ENCODE peak calls at places on chromosomes 13 and 19, in six cellular contexts. F is GM12891, Z is GM12878, U is H1, D is HepG2, M is K562. Y is an unnamed sample.

GRCh38 chr13:59259416-59260000 is 904.2 kb downstream of the DIAPH3 start:
- DNase-seq in F (no peak), Z (no peak), U (no peak), D (no peak), M (no peak), Y (no peak)

GRCh38 chr13:112142401-112142930 is 75.5 kb downstream of the SOX1 start:
- DNase-seq in F (no peak), Z (no peak), U (no peak), D (no peak), M (no peak), Y (no peak)

GRCh38 chr19:40702337-40703012 is 12.0 kb upstream of the NUMBL start:
- DNase-seq in F (no peak), Z (no peak), U (peak), D (peak), M (peak), Y (no peak)

GRCh38 chr19:670609-671075 is 5.5 kb upstream of the FSTL3 start:
- DNase-seq in F (no peak), Z (no peak), U (no peak), D (peak), M (no peak), Y (no peak)

GRCh38 chr19:33978286-33978685 is 181.6 kb downstream of the KCTD15 start:
- DNase-seq in F (no peak), Z (no peak), U (no peak), D (no peak), M (no peak), Y (no peak)

GRCh38 chr13:27783111-27783510 is 9.2 kb upstream of the GSX1 start:
- DNase-seq in F (no peak), Z (no peak), U (no peak), D (peak), M (no peak), Y (no peak)

GRCh38 chr19:50325310-50326100 is 3.7 kb downstream of the KCNC3 start:
- DNase-seq in F (peak), Z (no peak), U (peak), D (peak), M (peak), Y (peak)

GRCh38 chr13:109816112-109816978 is 30.0 kb upstream of the IRS2 start:
- DNase-seq in F (no peak), Z (no peak), U (no peak), D (no peak), M (no peak), Y (no peak)

GRCh38 chr19:12801466-12802266 is at the start of the genes PRDX2 and THSD8:
- DNase-seq in F (peak), Z (no peak), U (peak), D (peak), M (peak), Y (peak)

GRCh38 chr13:44978328-44978727 is 10.9 kb downstream of the NUFIP1 start:
- DNase-seq in F (no peak), Z (no peak), U (no peak), D (no peak), M (no peak), Y (no peak)

GRCh38 chr13:106534844-106535551 is 464 bp downstream of the EFNB2 start:
- DNase-seq in F (no peak), Z (no peak), U (peak), D (no peak), M (no peak), Y (peak)

GRCh38 chr13:48318714-48319457 is 15.3 kb downstream of the RB1 start:
- DNase-seq in F (no peak), Z (no peak), U (no peak), D (no peak), M (no peak), Y (no peak)

GRCh38 chr13:36515466-36515865 is 83.2 kb downstream of the CCNA1 start:
- DNase-seq in F (no peak), Z (no peak), U (no peak), D (no peak), M (no peak), Y (no peak)

GRCh38 chr13:45949161-45949560 is 97.6 kb upstream of the SIAH3 start:
- DNase-seq in F (no peak), Z (no peak), U (no peak), D (no peak), M (no peak), Y (no peak)

GRCh38 chr19:51417107-51417806 is at the start of gene SIGLEC10:
- DNase-seq in F (peak), Z (no peak), U (no peak), D (no peak), M (no peak), Y (peak)

GRCh38 chr19:35055715-35056179 is 14.2 kb downstream of the HPN start:
- DNase-seq in F (no peak), Z (no peak), U (peak), D (no peak), M (no peak), Y (no peak)

GRCh38 chr13:30847697-30848307 is 58.3 kb upstream of the MEDAG start:
- DNase-seq in F (no peak), Z (peak), U (no peak), D (no peak), M (no peak), Y (no peak)

GRCh38 chr19:4866595-4867424 is 657 bp downstream of the PLIN3 start:
- DNase-seq in F (no peak), Z (no peak), U (peak), D (peak), M (peak), Y (peak)

GRCh38 chr13:85148009-85148408 is 651.2 kb downstream of the SLITRK6 start:
- DNase-seq in F (no peak), Z (no peak), U (no peak), D (peak), M (no peak), Y (no peak)

GRCh38 chr13:111875922-111876321 is 191.0 kb upstream of the SOX1 start:
- DNase-seq in F (no peak), Z (no peak), U (peak), D (no peak), M (no peak), Y (no peak)

GRCh38 chr19:35236638-35237400 is 8.3 kb upstream of the FAM187B start:
- DNase-seq in F (no peak), Z (no peak), U (no peak), D (no peak), M (no peak), Y (no peak)

GRCh38 chr19:17658666-17659065 is 29.5 kb downstream of the UNC13A start:
- DNase-seq in F (no peak), Z (no peak), U (no peak), D (no peak), M (no peak), Y (no peak)

GRCh38 chr13:26616126-26616525 is 58.6 kb downstream of the WASF3 start:
- DNase-seq in F (no peak), Z (no peak), U (no peak), D (no peak), M (no peak), Y (no peak)

GRCh38 chr19:7579182-7579581 is 16.5 kb upstream of the CAMSAP3 start:
- DNase-seq in F (no peak), Z (no peak), U (no peak), D (no peak), M (no peak), Y (no peak)

GRCh38 chr13:99055286-99056073 is 77.6 kb upstream of the DOCK9 start:
- DNase-seq in F (no peak), Z (no peak), U (no peak), D (no peak), M (no peak), Y (no peak)

GRCh38 chr19:48487944-48488343 is 18.8 kb downstream of the CYTH2 start:
- DNase-seq in F (no peak), Z (no peak), U (no peak), D (peak), M (no peak), Y (no peak)
- TF ChIP-seq POLR2AphosphoS5 in F (no peak), Z (no peak), U (peak), D (no peak), M (no peak), Y (no peak)

GRCh38 chr19:38268539-38268938 is 4.2 kb downstream of the SPINT2 start:
- DNase-seq in F (no peak), Z (no peak), U (no peak), D (no peak), M (no peak), Y (no peak)

GRCh38 chr19:38265213-38265861 is 964 bp downstream of the SPINT2 start:
- DNase-seq in F (no peak), Z (no peak), U (no peak), D (no peak), M (no peak), Y (no peak)

GRCh38 chr19:38266070-38266469 is 1.7 kb downstream of the SPINT2 start:
- DNase-seq in F (no peak), Z (no peak), U (no peak), D (no peak), M (no peak), Y (no peak)

GRCh38 chr19:38267780-38268430 is 3.5 kb downstream of the SPINT2 start:
- DNase-seq in F (no peak), Z (no peak), U (no peak), D (no peak), M (no peak), Y (no peak)

DNA sequence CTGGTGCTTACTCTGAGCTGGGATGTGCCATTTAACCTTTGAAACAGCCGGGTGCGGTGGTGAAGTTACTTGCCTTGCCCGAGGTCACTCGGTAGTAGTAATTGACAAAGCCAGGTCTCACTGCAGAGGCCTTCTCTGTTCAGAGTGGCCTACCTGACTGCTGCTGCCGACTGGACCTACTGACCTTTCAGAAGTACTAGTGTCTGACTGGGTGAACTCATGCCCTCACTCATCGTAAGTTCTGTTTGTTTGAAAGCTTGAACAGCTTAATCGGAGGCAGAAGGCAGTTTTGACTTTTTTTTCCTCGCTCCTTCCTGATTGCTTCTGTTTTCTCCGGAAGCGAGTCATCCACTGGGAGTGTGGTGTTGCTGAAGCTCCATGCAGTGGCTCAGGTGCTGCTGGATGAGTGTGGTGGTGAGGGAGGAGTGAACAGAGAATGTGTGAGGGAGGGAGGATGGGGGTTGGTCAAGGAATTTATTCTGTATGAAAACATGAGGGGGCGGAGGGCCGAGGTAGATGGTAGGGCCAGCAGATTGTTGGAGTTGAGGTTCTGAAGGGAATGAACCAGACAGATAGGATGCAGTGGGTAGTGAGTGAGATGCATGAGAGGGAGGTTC is 2.7 kb downstream of the SPINT2 start:
- DNase-seq in F (no peak), Z (no peak), U (no peak), D (peak), M (peak), Y (no peak)
- TF ChIP-seq POLR2A in F (no peak), Z (no peak), U (no peak), D (no peak), M (no peak), Y (no peak)

GRCh38 chr13:40874138-40874776 is 84.8 kb downstream of the SLC25A15 start:
- DNase-seq in F (no peak), Z (no peak), U (no peak), D (no peak), M (no peak), Y (no peak)
- TF ChIP-seq TAF1 in F (no peak), Z (no peak), U (no peak), D (no peak), M (no peak), Y (no peak)

GRCh38 chr13:57595775-57596174 is 35.8 kb upstream of the PCDH17 start:
- DNase-seq in F (no peak), Z (no peak), U (no peak), D (no peak), M (no peak), Y (no peak)
- TF ChIP-seq POLR2AphosphoS5 in F (no peak), Z (no peak), U (no peak), D (no peak), M (no peak), Y (no peak)

DNA sequence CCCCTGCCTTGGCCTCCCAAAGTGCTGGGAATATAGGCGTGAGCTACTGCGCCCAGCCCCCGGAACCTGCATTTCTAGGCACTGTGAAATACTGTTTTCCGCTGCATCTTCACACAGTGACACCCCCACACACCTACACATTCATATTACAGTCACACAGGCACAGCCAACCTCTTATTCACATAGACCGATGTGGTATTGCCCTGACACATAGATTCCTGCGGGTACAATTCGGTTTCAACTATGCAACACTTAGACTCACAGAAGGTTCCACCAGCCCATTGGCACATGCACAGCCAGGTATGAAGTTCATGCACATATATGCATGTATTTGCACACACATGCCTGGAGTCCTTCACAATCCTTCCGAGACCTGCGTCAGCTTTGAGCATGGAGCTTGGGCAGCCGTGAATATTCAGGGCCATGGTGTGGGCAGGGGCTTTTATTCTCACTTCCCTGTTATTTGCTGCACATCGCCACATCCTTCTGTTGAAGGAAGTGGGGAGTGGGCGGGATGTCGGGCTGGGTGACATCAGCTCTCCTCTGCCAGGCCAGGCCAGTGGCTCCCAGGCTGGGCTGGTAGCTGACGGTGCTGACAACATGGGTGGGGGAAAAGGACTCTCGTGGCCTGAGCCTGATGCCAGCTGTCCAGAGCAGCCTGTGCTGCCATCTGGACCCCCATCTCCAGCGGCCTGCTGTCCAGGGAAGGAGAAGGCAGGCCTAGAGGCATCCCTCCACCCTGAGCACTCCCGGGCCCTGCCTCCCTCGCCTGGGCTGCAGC is 5.4 kb upstream of the CDC37 start:
- DNase-seq in F (no peak), Z (no peak), U (no peak), D (no peak), M (no peak), Y (no peak)
- TF ChIP-seq POLR2A in F (no peak), Z (peak), U (no peak), D (no peak), M (no peak), Y (no peak)

GRCh38 chr19:3720533-3720917 is 12.3 kb downstream of the TJP3 start:
- DNase-seq in F (no peak), Z (no peak), U (no peak), D (no peak), M (peak), Y (no peak)
- TF ChIP-seq TAF1 in F (no peak), Z (no peak), U (no peak), D (no peak), M (no peak), Y (no peak)

DNA sequence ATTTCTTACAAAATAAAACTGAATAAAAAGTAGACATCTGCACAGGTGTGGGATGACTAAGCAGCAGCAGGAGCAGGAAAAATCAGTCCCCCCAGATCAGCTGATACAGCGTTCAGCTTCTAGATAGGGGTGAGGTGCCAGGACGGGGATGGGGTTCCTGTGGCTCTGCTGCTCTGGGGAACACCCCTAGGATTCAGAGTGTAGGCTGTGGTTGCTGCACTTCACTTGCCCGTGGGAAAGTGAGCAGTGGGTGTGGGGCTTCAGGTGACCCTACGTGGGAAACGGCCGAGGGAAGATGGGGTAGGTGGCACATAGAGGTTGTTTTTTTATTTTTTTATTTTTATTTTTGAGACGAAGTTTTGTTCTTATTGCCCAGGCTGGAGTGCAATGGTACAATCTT is 3.2 kb upstream of the CXCL17 start:
- DNase-seq in F (no peak), Z (no peak), U (no peak), D (no peak), M (no peak), Y (no peak)
- TF ChIP-seq POLR2AphosphoS5 in F (no peak), Z (no peak), U (no peak), D (no peak), M (no peak), Y (no peak)

GRCh38 chr19:38836438-38837303 is 5.1 kb upstream of the ECH1 start:
- DNase-seq in F (no peak), Z (no peak), U (no peak), D (no peak), M (peak), Y (no peak)

GRCh38 chr19:38837656-38838121 is 6.1 kb upstream of the ECH1 start:
- DNase-seq in F (no peak), Z (no peak), U (no peak), D (peak), M (no peak), Y (no peak)

GRCh38 chr19:38834104-38834490 is 2.5 kb upstream of the ECH1 start:
- DNase-seq in F (no peak), Z (no peak), U (no peak), D (no peak), M (no peak), Y (no peak)

GRCh38 chr19:38837304-38837626 is 5.7 kb upstream of the ECH1 start:
- DNase-seq in F (no peak), Z (no peak), U (no peak), D (no peak), M (no peak), Y (no peak)

GRCh38 chr19:38834590-38834989 is 3.0 kb upstream of the ECH1 start:
- DNase-seq in F (no peak), Z (no peak), U (no peak), D (no peak), M (no peak), Y (no peak)
- TF ChIP-seq POLR2A in F (no peak), Z (no peak), U (no peak), D (no peak), M (no peak), Y (no peak)

GRCh38 chr19:16141043-16141442 is 2.4 kb upstream of the HSH2D start:
- DNase-seq in F (no peak), Z (peak), U (no peak), D (no peak), M (no peak), Y (peak)
- TF ChIP-seq TAF1 in F (no peak), Z (no peak), U (no peak), D (no peak), M (no peak), Y (no peak)

DNA sequence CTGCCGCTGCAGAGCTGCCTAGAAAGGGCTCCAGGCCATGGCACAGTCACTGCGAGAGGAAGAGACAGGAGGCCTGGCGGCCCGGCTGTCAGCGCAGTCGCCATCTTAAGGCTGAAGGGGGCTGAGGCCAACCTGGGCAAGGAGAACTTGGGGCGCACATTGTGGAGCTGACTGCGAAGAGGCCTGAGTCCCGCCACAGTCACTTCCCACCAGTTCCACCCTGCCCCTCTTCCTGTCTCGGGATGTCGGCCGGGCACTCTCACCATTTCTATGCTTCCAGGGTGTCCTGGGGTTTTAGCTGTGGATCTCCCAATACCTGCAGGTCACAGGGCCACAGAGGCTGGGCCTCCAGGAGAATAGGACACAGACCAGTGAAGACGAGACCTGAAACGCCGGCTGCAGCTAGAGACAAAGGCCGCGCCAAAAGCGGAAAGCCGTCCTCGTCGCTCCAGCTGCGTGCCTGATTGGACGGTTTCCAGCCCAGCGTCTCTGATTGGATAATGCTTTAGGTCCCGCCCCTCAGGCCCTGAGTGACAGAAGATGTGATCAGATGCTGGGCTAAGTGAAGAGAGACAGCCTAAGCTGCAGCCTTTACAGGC is 71.1 kb downstream of the ZNF486 start:
- DNase-seq in F (peak), Z (peak), U (peak), D (no peak), M (peak), Y (no peak)
- TF ChIP-seq POLR2AphosphoS5 in F (no peak), Z (no peak), U (peak), D (no peak), M (no peak), Y (no peak)